ENCODE peak calls at places on chromosomes 2 and 18, in ten cellular contexts. One of them, this sample, is unnamed.

GRCh38 chr2:230161180-230161579 is 58.6 kb downstream of the SP110 start:
- DNase-seq in left ventricle myocardium inferior: no peak
- DNase-seq in HFFc6: peak; percentile 65
- DNase-seq in tibial artery: no peak
- DNase-seq in RWPE1: peak; percentile 20
- DNase-seq in Caco-2: no peak
- DNase-seq in pancreas: no peak
- DNase-seq in breast epithelium: no peak
- DNase-seq in endothelial cell: no peak
- DNase-seq in foreskin fibroblast: peak; percentile 54
- DNase-seq in this sample: no peak

GRCh38 chr2:203062126-203062525 is 47.5 kb downstream of the NBEAL1 start:
- DNase-seq in left ventricle myocardium inferior: no peak
- DNase-seq in HFFc6: no peak
- DNase-seq in tibial artery: no peak
- DNase-seq in RWPE1: no peak
- DNase-seq in Caco-2: peak; percentile 20
- DNase-seq in pancreas: no peak
- DNase-seq in breast epithelium: no peak
- DNase-seq in endothelial cell: no peak
- DNase-seq in foreskin fibroblast: no peak
- DNase-seq in this sample: no peak

GRCh38 chr2:16640867-16641266 is 24.8 kb downstream of the CYRIA start:
- DNase-seq in left ventricle myocardium inferior: peak; percentile 54
- DNase-seq in HFFc6: no peak
- DNase-seq in tibial artery: no peak
- DNase-seq in RWPE1: no peak
- DNase-seq in Caco-2: no peak
- DNase-seq in pancreas: no peak
- DNase-seq in breast epithelium: no peak
- DNase-seq in endothelial cell: no peak
- DNase-seq in foreskin fibroblast: no peak
- DNase-seq in this sample: no peak

GRCh38 chr2:47457268-47457667 is 54.3 kb downstream of the MSH2 start:
- DNase-seq in left ventricle myocardium inferior: no peak
- DNase-seq in HFFc6: no peak
- DNase-seq in tibial artery: no peak
- DNase-seq in RWPE1: no peak
- DNase-seq in Caco-2: no peak
- DNase-seq in pancreas: no peak
- DNase-seq in breast epithelium: no peak
- DNase-seq in endothelial cell: no peak
- DNase-seq in foreskin fibroblast: no peak
- DNase-seq in this sample: no peak

GRCh38 chr2:216619411-216620393 is 13.5 kb upstream of the IGFBP2 start:
- DNase-seq in left ventricle myocardium inferior: no peak
- DNase-seq in HFFc6: no peak
- DNase-seq in tibial artery: no peak
- DNase-seq in RWPE1: no peak
- DNase-seq in Caco-2: peak; percentile 18
- DNase-seq in pancreas: no peak
- DNase-seq in breast epithelium: no peak
- DNase-seq in endothelial cell: no peak
- DNase-seq in foreskin fibroblast: no peak
- DNase-seq in this sample: no peak

GRCh38 chr2:121771976-121772742 is 16.7 kb downstream of the TSN start:
- DNase-seq in left ventricle myocardium inferior: no peak
- DNase-seq in HFFc6: no peak
- DNase-seq in tibial artery: no peak
- DNase-seq in RWPE1: no peak
- DNase-seq in Caco-2: no peak
- DNase-seq in pancreas: no peak
- DNase-seq in breast epithelium: no peak
- DNase-seq in endothelial cell: peak; percentile 36
- DNase-seq in foreskin fibroblast: peak; percentile 18
- DNase-seq in this sample: no peak

GRCh38 chr2:23563673-23564617 is 179.0 kb downstream of the KLHL29 start:
- DNase-seq in left ventricle myocardium inferior: peak; percentile 57
- DNase-seq in HFFc6: peak; percentile 29
- DNase-seq in tibial artery: peak; percentile 85
- DNase-seq in RWPE1: peak; percentile 56
- DNase-seq in Caco-2: no peak
- DNase-seq in pancreas: peak; percentile 76
- DNase-seq in breast epithelium: peak; percentile 73
- DNase-seq in endothelial cell: no peak
- DNase-seq in foreskin fibroblast: peak; percentile 91
- DNase-seq in this sample: no peak

GRCh38 chr2:113877651-113878594 is 12.0 kb upstream of the ACTR3 start:
- DNase-seq in left ventricle myocardium inferior: no peak
- DNase-seq in HFFc6: peak; percentile 52
- DNase-seq in tibial artery: no peak
- DNase-seq in RWPE1: peak; percentile 58
- DNase-seq in Caco-2: peak; percentile 25
- DNase-seq in pancreas: no peak
- DNase-seq in breast epithelium: no peak
- DNase-seq in endothelial cell: no peak
- DNase-seq in foreskin fibroblast: peak; percentile 59
- DNase-seq in this sample: no peak

DNA sequence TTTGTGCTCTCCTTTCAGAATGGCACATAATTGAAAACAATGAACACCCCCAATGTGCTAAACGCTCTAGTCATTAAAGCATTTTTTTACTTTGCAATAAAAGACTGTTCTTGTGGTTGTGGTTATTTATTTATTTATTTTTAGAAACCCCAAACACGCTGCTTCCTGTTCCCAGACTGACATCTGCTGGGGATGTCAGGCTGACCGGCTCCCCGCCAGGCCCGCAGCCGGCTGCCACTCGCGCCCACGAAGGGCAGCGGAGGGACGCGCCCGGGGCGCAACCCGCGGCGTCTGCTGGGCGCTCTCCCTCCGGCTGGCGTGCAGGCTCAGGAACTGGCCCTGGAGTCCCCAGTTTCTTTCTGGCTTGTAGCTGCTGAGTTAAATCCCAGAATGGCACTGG is 83.1 kb upstream of the SP3 start:
- DNase-seq in left ventricle myocardium inferior: no peak
- DNase-seq in HFFc6: no peak
- DNase-seq in tibial artery: no peak
- DNase-seq in RWPE1: no peak
- DNase-seq in Caco-2: no peak
- DNase-seq in pancreas: no peak
- DNase-seq in breast epithelium: no peak
- DNase-seq in endothelial cell: no peak
- DNase-seq in foreskin fibroblast: no peak
- DNase-seq in this sample: no peak
- TF ChIP-seq CTCF in left ventricle myocardium inferior: peak; percentile 27
- TF ChIP-seq CTCF in HFFc6: no peak
- TF ChIP-seq CTCF in tibial artery: no peak
- TF ChIP-seq CTCF in RWPE1: no peak
- TF ChIP-seq CTCF in Caco-2: no peak
- TF ChIP-seq CTCF in pancreas: no peak
- TF ChIP-seq CTCF in breast epithelium: no peak
- TF ChIP-seq CTCF in endothelial cell: no peak
- TF ChIP-seq CTCF in foreskin fibroblast: no peak
- TF ChIP-seq CTCF in this sample: no peak

DNA sequence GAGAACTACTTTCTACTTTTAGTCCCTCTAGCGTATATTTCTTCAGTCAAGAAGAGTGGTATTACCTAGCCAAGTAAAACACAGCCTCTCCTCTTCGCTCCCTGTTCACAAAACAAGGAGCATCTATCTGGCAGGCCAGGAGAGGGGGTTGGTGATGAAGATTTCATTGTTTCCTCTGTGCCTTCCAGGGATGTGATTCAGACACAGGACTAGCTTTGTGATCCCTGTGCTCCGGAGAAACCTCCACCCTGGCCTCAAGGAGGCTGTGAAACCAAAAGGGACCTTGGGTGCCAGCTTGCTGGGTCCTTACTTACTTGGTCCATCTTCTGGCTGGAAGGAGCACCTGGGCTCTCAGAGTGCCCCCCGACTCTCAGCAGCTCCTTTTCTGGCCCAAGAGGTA is 5.7 kb downstream of the RHOB start:
- DNase-seq in left ventricle myocardium inferior: no peak
- DNase-seq in HFFc6: no peak
- DNase-seq in tibial artery: peak; percentile 71
- DNase-seq in RWPE1: no peak
- DNase-seq in Caco-2: no peak
- DNase-seq in pancreas: no peak
- DNase-seq in breast epithelium: no peak
- DNase-seq in endothelial cell: no peak
- DNase-seq in foreskin fibroblast: no peak
- DNase-seq in this sample: no peak
- TF ChIP-seq CTCF in left ventricle myocardium inferior: peak; percentile 47
- TF ChIP-seq CTCF in HFFc6: peak; percentile 40
- TF ChIP-seq CTCF in tibial artery: no peak
- TF ChIP-seq CTCF in RWPE1: no peak
- TF ChIP-seq CTCF in Caco-2: no peak
- TF ChIP-seq CTCF in pancreas: no peak
- TF ChIP-seq CTCF in breast epithelium: no peak
- TF ChIP-seq CTCF in endothelial cell: no peak
- TF ChIP-seq CTCF in foreskin fibroblast: peak; percentile 17
- TF ChIP-seq CTCF in this sample: no peak

GRCh38 chr2:14424478-14425390 is 207.8 kb upstream of the LRATD1 start:
- DNase-seq in left ventricle myocardium inferior: no peak
- DNase-seq in HFFc6: no peak
- DNase-seq in tibial artery: no peak
- DNase-seq in RWPE1: no peak
- DNase-seq in Caco-2: no peak
- DNase-seq in pancreas: no peak
- DNase-seq in breast epithelium: no peak
- DNase-seq in endothelial cell: no peak
- DNase-seq in foreskin fibroblast: no peak
- DNase-seq in this sample: no peak
- TF ChIP-seq CTCF in left ventricle myocardium inferior: no peak
- TF ChIP-seq CTCF in HFFc6: no peak
- TF ChIP-seq CTCF in tibial artery: no peak
- TF ChIP-seq CTCF in RWPE1: no peak
- TF ChIP-seq CTCF in Caco-2: no peak
- TF ChIP-seq CTCF in pancreas: no peak
- TF ChIP-seq CTCF in breast epithelium: no peak
- TF ChIP-seq CTCF in endothelial cell: no peak
- TF ChIP-seq CTCF in foreskin fibroblast: no peak
- TF ChIP-seq CTCF in this sample: no peak

DNA sequence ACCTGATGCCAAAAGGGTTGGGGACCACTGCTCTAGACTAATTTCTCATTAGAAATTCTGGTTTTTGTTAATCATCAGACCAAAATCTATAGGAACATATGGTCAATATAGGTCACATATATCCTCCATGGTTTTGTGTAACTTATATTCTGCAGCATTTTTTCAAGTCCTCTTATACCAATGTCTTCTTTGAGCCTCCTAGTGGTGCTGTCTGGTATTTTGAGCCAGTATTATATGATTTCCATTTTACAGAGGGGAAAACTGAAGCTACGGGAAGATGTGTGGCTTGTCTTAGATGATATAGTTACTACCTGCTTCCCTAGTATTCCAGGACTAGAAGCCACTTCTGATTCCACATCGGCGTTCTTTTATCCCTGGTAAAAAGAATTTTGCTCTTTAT is 13.8 kb downstream of the MAPK4 start:
- DNase-seq in left ventricle myocardium inferior: no peak
- DNase-seq in HFFc6: no peak
- DNase-seq in tibial artery: no peak
- DNase-seq in RWPE1: no peak
- DNase-seq in Caco-2: no peak
- DNase-seq in pancreas: no peak
- DNase-seq in breast epithelium: no peak
- DNase-seq in endothelial cell: no peak
- DNase-seq in foreskin fibroblast: no peak
- DNase-seq in this sample: no peak
- TF ChIP-seq CTCF in left ventricle myocardium inferior: peak; percentile 20
- TF ChIP-seq CTCF in HFFc6: peak; percentile 33
- TF ChIP-seq CTCF in tibial artery: no peak
- TF ChIP-seq CTCF in RWPE1: no peak
- TF ChIP-seq CTCF in Caco-2: no peak
- TF ChIP-seq CTCF in pancreas: no peak
- TF ChIP-seq CTCF in breast epithelium: no peak
- TF ChIP-seq CTCF in endothelial cell: peak; percentile 55
- TF ChIP-seq CTCF in foreskin fibroblast: no peak
- TF ChIP-seq CTCF in this sample: no peak

GRCh38 chr2:234834228-234834923 is 117.4 kb upstream of the SH3BP4 start:
- DNase-seq in left ventricle myocardium inferior: no peak
- DNase-seq in HFFc6: no peak
- DNase-seq in tibial artery: no peak
- DNase-seq in RWPE1: no peak
- DNase-seq in Caco-2: no peak
- DNase-seq in pancreas: no peak
- DNase-seq in breast epithelium: no peak
- DNase-seq in endothelial cell: no peak
- DNase-seq in foreskin fibroblast: no peak
- DNase-seq in this sample: no peak
- TF ChIP-seq CTCF in left ventricle myocardium inferior: no peak
- TF ChIP-seq CTCF in HFFc6: no peak
- TF ChIP-seq CTCF in tibial artery: no peak
- TF ChIP-seq CTCF in RWPE1: no peak
- TF ChIP-seq CTCF in Caco-2: no peak
- TF ChIP-seq CTCF in pancreas: no peak
- TF ChIP-seq CTCF in breast epithelium: no peak
- TF ChIP-seq CTCF in endothelial cell: no peak
- TF ChIP-seq CTCF in foreskin fibroblast: no peak
- TF ChIP-seq CTCF in this sample: no peak

GRCh38 chr2:18218160-18218933 is 339.9 kb downstream of the KCNS3 start:
- DNase-seq in left ventricle myocardium inferior: no peak
- DNase-seq in HFFc6: no peak
- DNase-seq in tibial artery: no peak
- DNase-seq in RWPE1: peak; percentile 26
- DNase-seq in Caco-2: no peak
- DNase-seq in pancreas: no peak
- DNase-seq in breast epithelium: no peak
- DNase-seq in endothelial cell: no peak
- DNase-seq in foreskin fibroblast: no peak
- DNase-seq in this sample: no peak

GRCh38 chr2:18214936-18215335 is 336.5 kb downstream of the KCNS3 start:
- DNase-seq in left ventricle myocardium inferior: no peak
- DNase-seq in HFFc6: no peak
- DNase-seq in tibial artery: no peak
- DNase-seq in RWPE1: no peak
- DNase-seq in Caco-2: no peak
- DNase-seq in pancreas: no peak
- DNase-seq in breast epithelium: no peak
- DNase-seq in endothelial cell: no peak
- DNase-seq in foreskin fibroblast: peak; percentile 1
- DNase-seq in this sample: no peak

GRCh38 chr2:18213986-18214385 is 335.5 kb downstream of the KCNS3 start:
- DNase-seq in left ventricle myocardium inferior: no peak
- DNase-seq in HFFc6: no peak
- DNase-seq in tibial artery: no peak
- DNase-seq in RWPE1: no peak
- DNase-seq in Caco-2: no peak
- DNase-seq in pancreas: no peak
- DNase-seq in breast epithelium: no peak
- DNase-seq in endothelial cell: no peak
- DNase-seq in foreskin fibroblast: no peak
- DNase-seq in this sample: no peak

GRCh38 chr2:18219676-18220075 is 340.8 kb downstream of the RDH14 start:
- DNase-seq in left ventricle myocardium inferior: no peak
- DNase-seq in HFFc6: peak; percentile 5
- DNase-seq in tibial artery: no peak
- DNase-seq in RWPE1: no peak
- DNase-seq in Caco-2: no peak
- DNase-seq in pancreas: no peak
- DNase-seq in breast epithelium: no peak
- DNase-seq in endothelial cell: no peak
- DNase-seq in foreskin fibroblast: peak; percentile 6
- DNase-seq in this sample: no peak
- TF ChIP-seq CTCF in left ventricle myocardium inferior: no peak
- TF ChIP-seq CTCF in HFFc6: peak; percentile 63
- TF ChIP-seq CTCF in tibial artery: no peak
- TF ChIP-seq CTCF in RWPE1: no peak
- TF ChIP-seq CTCF in Caco-2: no peak
- TF ChIP-seq CTCF in pancreas: no peak
- TF ChIP-seq CTCF in breast epithelium: no peak
- TF ChIP-seq CTCF in endothelial cell: no peak
- TF ChIP-seq CTCF in foreskin fibroblast: peak; percentile 33
- TF ChIP-seq CTCF in this sample: no peak

GRCh38 chr18:50722311-50722710 is 97.5 kb downstream of the MRO start:
- DNase-seq in left ventricle myocardium inferior: no peak
- DNase-seq in HFFc6: no peak
- DNase-seq in tibial artery: no peak
- DNase-seq in RWPE1: no peak
- DNase-seq in Caco-2: no peak
- DNase-seq in pancreas: no peak
- DNase-seq in breast epithelium: no peak
- DNase-seq in endothelial cell: no peak
- DNase-seq in foreskin fibroblast: no peak
- DNase-seq in this sample: no peak
- TF ChIP-seq CTCF in left ventricle myocardium inferior: no peak
- TF ChIP-seq CTCF in HFFc6: no peak
- TF ChIP-seq CTCF in tibial artery: no peak
- TF ChIP-seq CTCF in RWPE1: no peak
- TF ChIP-seq CTCF in Caco-2: no peak
- TF ChIP-seq CTCF in pancreas: no peak
- TF ChIP-seq CTCF in breast epithelium: no peak
- TF ChIP-seq CTCF in endothelial cell: no peak
- TF ChIP-seq CTCF in foreskin fibroblast: no peak
- TF ChIP-seq CTCF in this sample: no peak

This sample was measured in activated B cell treated with CpG ODN at 0.5 μM for 24 hours.